ENCODE peak calls at places on chromosomes 11 and 22, in eight cellular contexts. Y is A549, Q is mesenchymal stem cell, S is MV-4-11, O is GM20000, R is RWPE1, E is IMR-90, B is posterior vena cava. U is an unnamed sample.

GRCh38 chr11:45486461-45486860 is 179.0 kb downstream of the CHST1 start:
- DNase-seq in Y (no peak), Q (no peak), S (no peak), O (no peak), R (no peak), E (no peak), B (no peak), U (no peak)

GRCh38 chr11:126498281-126498680 is 142.8 kb downstream of the ST3GAL4 start:
- DNase-seq in Y (no peak), Q (no peak), S (no peak), O (no peak), R (no peak), E (no peak), B (peak; percentile 34), U (no peak)

GRCh38 chr22:35959121-35959800 is 69.4 kb downstream of the RBFOX2 start:
- DNase-seq in Y (no peak), Q (no peak), S (no peak), O (no peak), R (no peak), E (no peak), B (no peak), U (no peak)

GRCh38 chr22:48579035-48579914 is 1248.4 kb downstream of the BRD1 start:
- DNase-seq in Y (no peak), Q (no peak), S (no peak), O (no peak), R (no peak), E (no peak), B (no peak), U (no peak)

GRCh38 chr11:9717719-9718118 is 53.8 kb downstream of the SWAP70 start:
- DNase-seq in Y (no peak), Q (no peak), S (no peak), O (no peak), R (no peak), E (no peak), B (no peak), U (no peak)

GRCh38 chr22:37472418-37473006 is 13.7 kb downstream of the MFNG start:
- DNase-seq in Y (peak; percentile 55), Q (peak; percentile 36), S (no peak), O (no peak), R (peak; percentile 32), E (peak; percentile 28), B (no peak), U (no peak)

GRCh38 chr22:31556627-31557203 is 60.4 kb downstream of the SFI1 start:
- DNase-seq in Y (peak; percentile 16), Q (peak; percentile 52), S (peak; percentile 37), O (no peak), R (peak; percentile 13), E (peak; percentile 46), B (no peak), U (peak; percentile 2)

GRCh38 chr11:122796128-122796717 is 42.1 kb upstream of the CRTAM start:
- DNase-seq in Y (peak; percentile 19), Q (peak; percentile 32), S (peak; percentile 22), O (peak; percentile 60), R (peak; percentile 36), E (peak; percentile 36), B (no peak), U (no peak)

GRCh38 chr11:99693941-99694492 is 673.3 kb downstream of the CNTN5 start:
- DNase-seq in Y (peak; percentile 80), Q (peak; percentile 84), S (no peak), O (no peak), R (peak; percentile 60), E (peak; percentile 94), B (no peak), U (no peak)

GRCh38 chr22:19663821-19664325 is 50.4 kb upstream of the SEPTIN5 start:
- DNase-seq in Y (no peak), Q (peak; percentile 5), S (no peak), O (no peak), R (no peak), E (peak; percentile 61), B (no peak), U (no peak)

GRCh38 chr22:46352691-46353386 is 17.3 kb downstream of the TRMU start:
- DNase-seq in Y (peak; percentile 42), Q (peak; percentile 18), S (no peak), O (no peak), R (peak; percentile 72), E (peak; percentile 26), B (no peak), U (no peak)

GRCh38 chr11:116182356-116182966 is 590.3 kb downstream of the BUD13 start:
- DNase-seq in Y (no peak), Q (no peak), S (no peak), O (no peak), R (no peak), E (no peak), B (no peak), U (no peak)

GRCh38 chr11:64048042-64048854 is 12.5 kb downstream of the FLRT1 start:
- DNase-seq in Y (no peak), Q (no peak), S (no peak), O (no peak), R (no peak), E (no peak), B (no peak), U (peak; percentile 11)

GRCh38 chr11:1888347-1888753 is 3.3 kb downstream of the PRR33 start:
- DNase-seq in Y (no peak), Q (no peak), S (no peak), O (no peak), R (no peak), E (no peak), B (peak; percentile 76), U (no peak)

GRCh38 chr11:94623120-94623735 is 56.1 kb downstream of the PIWIL4 start:
- DNase-seq in Y (peak; percentile 82), Q (peak; percentile 86), S (peak; percentile 65), O (peak; percentile 66), R (peak; percentile 83), E (peak; percentile 78), B (no peak), U (no peak)

GRCh38 chr22:16957781-16958180 is 50.2 kb downstream of the GAB4 start:
- DNase-seq in Y (no peak), Q (no peak), S (no peak), O (peak; percentile 4), R (no peak), E (no peak), B (no peak), U (no peak)

GRCh38 chr11:88484873-88485621 is 147.5 kb upstream of the CTSC start:
- DNase-seq in Y (peak; percentile 58), Q (peak; percentile 36), S (peak; percentile 56), O (peak; percentile 45), R (peak; percentile 8), E (peak; percentile 23), B (no peak), U (no peak)

GRCh38 chr22:26648011-26648497 is 9.3 kb upstream of the MIAT start:
- DNase-seq in Y (no peak), Q (no peak), S (peak; percentile 36), O (no peak), R (no peak), E (no peak), B (no peak), U (no peak)

GRCh38 chr22:28229566-28230483 is 310.8 kb upstream of the PITPNB start:
- DNase-seq in Y (no peak), Q (peak; percentile 38), S (no peak), O (no peak), R (no peak), E (peak; percentile 62), B (no peak), U (no peak)

GRCh38 chr22:43512279-43512678 is 100.5 kb downstream of the MPPED1 start:
- DNase-seq in Y (no peak), Q (no peak), S (no peak), O (no peak), R (no peak), E (no peak), B (no peak), U (no peak)

GRCh38 chr11:20488352-20488751 is 100.8 kb downstream of the PRMT3 start:
- DNase-seq in Y (no peak), Q (no peak), S (no peak), O (no peak), R (no peak), E (no peak), B (no peak), U (no peak)

GRCh38 chr11:92811341-92811740 is 158.1 kb upstream of the MTNR1B start:
- DNase-seq in Y (no peak), Q (no peak), S (no peak), O (no peak), R (peak; percentile 9), E (no peak), B (no peak), U (no peak)

GRCh38 chr11:28759311-28759710 is 651.1 kb downstream of the METTL15 start:
- DNase-seq in Y (peak; percentile 74), Q (peak; percentile 14), S (no peak), O (no peak), R (peak; percentile 41), E (peak; percentile 59), B (no peak), U (no peak)

GRCh38 chr11:38046571-38047135 is 1448.6 kb upstream of the RAG2 start:
- DNase-seq in Y (no peak), Q (no peak), S (no peak), O (no peak), R (no peak), E (no peak), B (no peak), U (no peak)

GRCh38 chr11:30333405-30333804 is 10.5 kb downstream of the ARL14EP start:
- DNase-seq in Y (peak; percentile 31), Q (peak; percentile 14), S (no peak), O (no peak), R (no peak), E (no peak), B (no peak), U (no peak)

GRCh38 chr22:28952857-28953256 is 69.5 kb downstream of the ZNRF3 start:
- DNase-seq in Y (no peak), Q (no peak), S (no peak), O (no peak), R (no peak), E (peak; percentile 80), B (no peak), U (no peak)

GRCh38 chr11:111983187-111983986 is 41.8 kb upstream of the DLAT start:
- DNase-seq in Y (peak; percentile 6), Q (peak; percentile 85), S (no peak), O (no peak), R (peak; percentile 50), E (peak; percentile 72), B (no peak), U (no peak)

GRCh38 chr22:46064236-46064965 is 85.9 kb upstream of the PPARA start:
- DNase-seq in Y (no peak), Q (no peak), S (no peak), O (no peak), R (no peak), E (no peak), B (peak; percentile 60), U (no peak)

GRCh38 chr11:133082453-133082781 is 449.9 kb downstream of the OPCML start:
- DNase-seq in Y (no peak), Q (no peak), S (no peak), O (no peak), R (no peak), E (no peak), B (no peak), U (no peak)

GRCh38 chr22:27391092-27391770 is 410.3 kb downstream of the MN1 start:
- DNase-seq in Y (no peak), Q (no peak), S (no peak), O (no peak), R (no peak), E (no peak), B (peak; percentile 86), U (no peak)

GRCh38 chr11:31795706-31796522 is 15.2 kb downstream of the PAX6 start:
- DNase-seq in Y (no peak), Q (no peak), S (no peak), O (no peak), R (no peak), E (no peak), B (no peak), U (no peak)

GRCh38 chr22:35212020-35212419 is 45.3 kb upstream of the HMGXB4 start:
- DNase-seq in Y (no peak), Q (peak; percentile 26), S (no peak), O (no peak), R (no peak), E (peak; percentile 65), B (no peak), U (no peak)

U was measured in GF-D8.